ENCODE peak calls at places on chromosomes 11 and 22, in eight cellular contexts. Y, G, O, V, F, H, R and D are unnamed samples.

GRCh38 chr11:118290923-118291322 is 13.6 kb upstream of the CD3E start:
- DNase-seq in V (no peak), O (peak; percentile 61), G (peak; percentile 86), F (peak; percentile 50), R (no peak), H (peak; percentile 9), Y (peak; percentile 45), D (peak; percentile 50)

GRCh38 chr11:93529707-93530467 is 13.3 kb downstream of the SMCO4 start:
- DNase-seq in Y (no peak), H (no peak), G (no peak), O (no peak), R (no peak), F (no peak), V (no peak), D (no peak)

GRCh38 chr11:17649696-17650600 is 69.4 kb upstream of the MYOD1 start:
- DNase-seq in G (peak; percentile 48), V (no peak), H (no peak), Y (no peak), O (no peak), R (no peak), F (no peak), D (peak; percentile 33)

GRCh38 chr22:42721045-42721434 is 370 bp upstream of the A4GALT start:
- DNase-seq in F (no peak), R (no peak), O (no peak), G (no peak), Y (no peak), H (peak; percentile 27), V (no peak), D (no peak)

GRCh38 chr11:108672113-108672512 is 7.2 kb downstream of the DDX10 start:
- DNase-seq in F (no peak), G (no peak), O (no peak), V (no peak), H (peak; percentile 78), Y (no peak), R (no peak), D (no peak)

GRCh38 chr11:12868315-12869073 is 140.6 kb upstream of the RASSF10 start:
- DNase-seq in F (no peak), G (peak; percentile 25), H (peak; percentile 39), Y (no peak), R (no peak), V (no peak), O (no peak), D (no peak)

GRCh38 chr22:33000342-33001280 is 57.6 kb downstream of the SYN3 start:
- DNase-seq in R (no peak), O (peak; percentile 27), Y (peak; percentile 92), H (peak; percentile 50), G (peak; percentile 32), V (peak; percentile 25), F (no peak), D (peak; percentile 71)

GRCh38 chr22:20568502-20569058 is 61.2 kb downstream of the MED15 start:
- DNase-seq in H (no peak), V (no peak), O (no peak), R (no peak), G (no peak), Y (no peak), F (no peak), D (no peak)

GRCh38 chr11:12565406-12565805 is 108.8 kb upstream of the TEAD1 start:
- DNase-seq in G (no peak), R (no peak), Y (no peak), F (no peak), H (peak; percentile 47), V (no peak), O (no peak), D (no peak)

GRCh38 chr11:123519055-123519796 is 89.2 kb downstream of the GRAMD1B start:
- DNase-seq in H (peak; percentile 40), V (no peak), R (no peak), Y (no peak), O (no peak), G (peak; percentile 81), F (no peak), D (no peak)

GRCh38 chr11:47216141-47216798 is 1.5 kb downstream of the DDB2 start:
- DNase-seq in O (peak; percentile 68), V (no peak), F (peak; percentile 68), Y (no peak), R (peak; percentile 78), G (peak; percentile 90), H (peak; percentile 93), D (peak; percentile 73)

GRCh38 chr22:24181088-24181995 is at the start of gene SUSD2:
- DNase-seq in O (peak; percentile 62), Y (no peak), G (no peak), H (no peak), V (no peak), F (no peak), R (no peak), D (peak; percentile 32)

GRCh38 chr11:73201249-73201648 is 16.8 kb upstream of the P2RY2 start:
- DNase-seq in F (peak; percentile 73), O (peak; percentile 11), Y (no peak), H (peak; percentile 65), R (peak; percentile 64), V (peak; percentile 20), G (no peak), D (no peak)

GRCh38 chr11:33802414-33802950 is 28.2 kb upstream of the FBXO3 start:
- DNase-seq in V (peak; percentile 15), R (peak; percentile 66), Y (peak; percentile 66), F (no peak), H (peak; percentile 88), O (peak; percentile 49), G (peak; percentile 91), D (peak; percentile 47)

GRCh38 chr22:47386812-47387510 is 624.5 kb downstream of the TBC1D22A start:
- DNase-seq in O (no peak), V (no peak), R (no peak), F (no peak), G (no peak), H (no peak), Y (no peak), D (no peak)

GRCh38 chr11:100687032-100687629 is at the start of gene ARHGAP42:
- DNase-seq in Y (peak; percentile 65), O (peak; percentile 77), G (peak; percentile 72), H (peak; percentile 50), F (peak; percentile 63), R (peak; percentile 81), V (peak; percentile 56), D (peak; percentile 52)

GRCh38 chr11:124470516-124471231 is 25.2 kb upstream of the OR8B8 start:
- DNase-seq in G (no peak), V (no peak), H (peak; percentile 2), O (no peak), Y (peak; percentile 38), F (no peak), R (no peak), D (no peak)

GRCh38 chr11:65292866-65293265 is 21.8 kb upstream of the CDC42EP2 start:
- DNase-seq in F (no peak), V (no peak), Y (no peak), O (no peak), G (no peak), H (no peak), R (no peak), D (no peak)
- TF ChIP-seq CTCF in F (no peak), V (no peak), Y (no peak), O (no peak), G (no peak), H (no peak), R (no peak), D (no peak)

DNA sequence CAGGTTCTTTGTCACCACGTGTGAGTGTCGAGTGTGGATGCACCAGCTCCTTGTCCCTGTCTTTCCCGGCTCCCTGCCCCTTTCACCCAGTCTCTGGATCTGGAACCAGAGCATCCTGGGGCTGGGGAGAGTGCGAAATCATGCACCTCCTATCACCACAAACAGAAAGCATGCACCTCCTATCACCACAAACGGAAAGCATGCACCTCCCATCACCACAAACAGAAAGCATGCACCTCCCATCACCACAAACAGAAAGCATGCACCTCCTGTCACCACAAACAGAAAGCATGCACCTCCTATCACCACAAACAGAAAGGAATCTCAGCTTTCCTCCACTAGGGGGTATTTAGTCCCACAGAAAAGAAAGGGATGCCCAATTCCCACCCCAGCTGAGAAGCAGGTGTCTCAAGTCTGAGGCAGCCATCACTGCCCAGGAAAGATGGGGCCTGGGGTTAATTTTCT is 5.9 kb upstream of the GLB1L3 start:
- DNase-seq in Y (no peak), O (no peak), F (no peak), H (no peak), G (peak; percentile 52), V (no peak), R (no peak), D (no peak)
- TF ChIP-seq CTCF in Y (peak; percentile 37), O (no peak), F (no peak), H (no peak), G (peak; percentile 56), V (no peak), R (no peak), D (no peak)

GRCh38 chr22:41687901-41688364 is 734 bp downstream of the SNU13 start:
- DNase-seq in O (peak; percentile 35), F (no peak), Y (peak; percentile 26), H (peak; percentile 36), R (no peak), V (no peak), G (peak; percentile 6), D (no peak)
- TF ChIP-seq CTCF in O (no peak), F (no peak), Y (no peak), H (no peak), R (no peak), V (no peak), G (no peak), D (no peak)

GRCh38 chr11:1823376-1824220 is 11.2 kb upstream of the SYT8 start:
- DNase-seq in R (peak; percentile 64), Y (no peak), O (no peak), G (no peak), F (no peak), V (no peak), H (no peak), D (no peak)

GRCh38 chr11:1825785-1826451 is 8.9 kb upstream of the SYT8 start:
- DNase-seq in Y (no peak), O (no peak), R (peak; percentile 67), G (no peak), F (no peak), V (no peak), H (no peak), D (no peak)

GRCh38 chr11:1824221-1825038 is 10.4 kb upstream of the SYT8 start:
- DNase-seq in F (no peak), Y (no peak), G (no peak), H (no peak), R (no peak), V (no peak), O (no peak), D (no peak)

GRCh38 chr11:1826552-1827094 is 8.2 kb upstream of the SYT8 start:
- DNase-seq in F (no peak), Y (no peak), G (peak; percentile 43), O (peak; percentile 56), V (no peak), H (peak; percentile 45), R (peak; percentile 94), D (peak; percentile 75)

GRCh38 chr11:1825039-1825740 is 9.6 kb upstream of the SYT8 start:
- DNase-seq in V (no peak), R (peak; percentile 66), G (no peak), Y (peak; percentile 94), F (peak; percentile 55), O (peak; percentile 62), H (no peak), D (peak; percentile 79)
- TF ChIP-seq CTCF in V (no peak), R (peak; percentile 45), G (peak; percentile 15), Y (peak; percentile 71), F (peak; percentile 4), O (peak; percentile 44), H (peak; percentile 48), D (peak; percentile 66)